ENCODE peak calls at places on chromosome 16, in four cellular contexts. One of them, this sample, is unnamed.

GRCh38 chr16:57797526-57798266 is 4.6 kb downstream of the KIFC3 start:
- DNase-seq in GM04504: no peak
- DNase-seq in stimulated activated CD4-positive, alpha-beta T cell treated with anti-CD3 and anti-CD28 coated beads, Interleukin-1b, Interleukin-23, amount 100 ng/mL, for 1 hour: no peak
- DNase-seq in GM18507: no peak
- DNase-seq in this sample: no peak

GRCh38 chr16:31713071-31713944 is 160.3 kb upstream of the ZNF267 start:
- DNase-seq in GM04504: peak
- DNase-seq in stimulated activated CD4-positive, alpha-beta T cell treated with anti-CD3 and anti-CD28 coated beads, Interleukin-1b, Interleukin-23, amount 100 ng/mL, for 1 hour: peak
- DNase-seq in GM18507: peak
- DNase-seq in this sample: peak

GRCh38 chr16:86515780-86516617 is 5.7 kb downstream of the FOXF1 start:
- DNase-seq in GM04504: no peak
- DNase-seq in stimulated activated CD4-positive, alpha-beta T cell treated with anti-CD3 and anti-CD28 coated beads, Interleukin-1b, Interleukin-23, amount 100 ng/mL, for 1 hour: no peak
- DNase-seq in GM18507: no peak
- DNase-seq in this sample: no peak

GRCh38 chr16:76370344-76370743 is 93.1 kb downstream of the CNTNAP4 start:
- DNase-seq in GM04504: no peak
- DNase-seq in stimulated activated CD4-positive, alpha-beta T cell treated with anti-CD3 and anti-CD28 coated beads, Interleukin-1b, Interleukin-23, amount 100 ng/mL, for 1 hour: no peak
- DNase-seq in GM18507: no peak
- DNase-seq in this sample: no peak

GRCh38 chr16:87918866-87919680 is 17.3 kb downstream of the CA5A start:
- DNase-seq in GM04504: peak
- DNase-seq in stimulated activated CD4-positive, alpha-beta T cell treated with anti-CD3 and anti-CD28 coated beads, Interleukin-1b, Interleukin-23, amount 100 ng/mL, for 1 hour: no peak
- DNase-seq in GM18507: no peak
- DNase-seq in this sample: no peak

GRCh38 chr16:67447508-67448076 is 16.7 kb downstream of the HSD11B2 start:
- DNase-seq in GM04504: no peak
- DNase-seq in stimulated activated CD4-positive, alpha-beta T cell treated with anti-CD3 and anti-CD28 coated beads, Interleukin-1b, Interleukin-23, amount 100 ng/mL, for 1 hour: peak
- DNase-seq in GM18507: peak
- DNase-seq in this sample: peak

GRCh38 chr16:87311387-87311786 is 5.8 kb downstream of the C16orf95 start:
- DNase-seq in GM04504: no peak
- DNase-seq in stimulated activated CD4-positive, alpha-beta T cell treated with anti-CD3 and anti-CD28 coated beads, Interleukin-1b, Interleukin-23, amount 100 ng/mL, for 1 hour: no peak
- DNase-seq in GM18507: no peak
- DNase-seq in this sample: no peak

GRCh38 chr16:30095166-30096078 is 591 bp downstream of the YPEL3 start:
- DNase-seq in GM04504: no peak
- DNase-seq in stimulated activated CD4-positive, alpha-beta T cell treated with anti-CD3 and anti-CD28 coated beads, Interleukin-1b, Interleukin-23, amount 100 ng/mL, for 1 hour: no peak
- DNase-seq in GM18507: no peak
- DNase-seq in this sample: no peak

GRCh38 chr16:85401917-85402766 is 211.0 kb upstream of the GSE1 start:
- DNase-seq in GM04504: no peak
- DNase-seq in stimulated activated CD4-positive, alpha-beta T cell treated with anti-CD3 and anti-CD28 coated beads, Interleukin-1b, Interleukin-23, amount 100 ng/mL, for 1 hour: no peak
- DNase-seq in GM18507: no peak
- DNase-seq in this sample: no peak

GRCh38 chr16:12802661-12803060 is 1.0 kb downstream of the CPPED1 start:
- DNase-seq in GM04504: no peak
- DNase-seq in stimulated activated CD4-positive, alpha-beta T cell treated with anti-CD3 and anti-CD28 coated beads, Interleukin-1b, Interleukin-23, amount 100 ng/mL, for 1 hour: no peak
- DNase-seq in GM18507: no peak
- DNase-seq in this sample: no peak

GRCh38 chr16:52405441-52405840 is 141.5 kb downstream of the TOX3 start:
- DNase-seq in GM04504: no peak
- DNase-seq in stimulated activated CD4-positive, alpha-beta T cell treated with anti-CD3 and anti-CD28 coated beads, Interleukin-1b, Interleukin-23, amount 100 ng/mL, for 1 hour: no peak
- DNase-seq in GM18507: no peak
- DNase-seq in this sample: no peak

GRCh38 chr16:30472328-30472942 is at the start of gene ITGAL:
- DNase-seq in GM04504: no peak
- DNase-seq in stimulated activated CD4-positive, alpha-beta T cell treated with anti-CD3 and anti-CD28 coated beads, Interleukin-1b, Interleukin-23, amount 100 ng/mL, for 1 hour: peak
- DNase-seq in GM18507: peak
- DNase-seq in this sample: peak

GRCh38 chr16:64455275-64455674 is 666.6 kb downstream of the CDH11 start:
- DNase-seq in GM04504: no peak
- DNase-seq in stimulated activated CD4-positive, alpha-beta T cell treated with anti-CD3 and anti-CD28 coated beads, Interleukin-1b, Interleukin-23, amount 100 ng/mL, for 1 hour: no peak
- DNase-seq in GM18507: no peak
- DNase-seq in this sample: no peak

GRCh38 chr16:12803203-12804093 is at the start of gene CPPED1:
- DNase-seq in GM04504: peak
- DNase-seq in stimulated activated CD4-positive, alpha-beta T cell treated with anti-CD3 and anti-CD28 coated beads, Interleukin-1b, Interleukin-23, amount 100 ng/mL, for 1 hour: peak
- DNase-seq in GM18507: peak
- DNase-seq in this sample: peak

GRCh38 chr16:53224932-53225533 is 170.2 kb downstream of the CHD9 start:
- DNase-seq in GM04504: peak
- DNase-seq in stimulated activated CD4-positive, alpha-beta T cell treated with anti-CD3 and anti-CD28 coated beads, Interleukin-1b, Interleukin-23, amount 100 ng/mL, for 1 hour: no peak
- DNase-seq in GM18507: no peak
- DNase-seq in this sample: no peak

GRCh38 chr16:56769674-56770073 is 39.7 kb downstream of the NUP93 start:
- DNase-seq in GM04504: no peak
- DNase-seq in stimulated activated CD4-positive, alpha-beta T cell treated with anti-CD3 and anti-CD28 coated beads, Interleukin-1b, Interleukin-23, amount 100 ng/mL, for 1 hour: no peak
- DNase-seq in GM18507: no peak
- DNase-seq in this sample: no peak

GRCh38 chr16:65453646-65454045 is 331.8 kb upstream of the CDH11 start:
- DNase-seq in GM04504: no peak
- DNase-seq in stimulated activated CD4-positive, alpha-beta T cell treated with anti-CD3 and anti-CD28 coated beads, Interleukin-1b, Interleukin-23, amount 100 ng/mL, for 1 hour: no peak
- DNase-seq in GM18507: no peak
- DNase-seq in this sample: no peak

GRCh38 chr16:30005341-30006094 is 5.3 kb downstream of the DOC2A start:
- DNase-seq in GM04504: no peak
- DNase-seq in stimulated activated CD4-positive, alpha-beta T cell treated with anti-CD3 and anti-CD28 coated beads, Interleukin-1b, Interleukin-23, amount 100 ng/mL, for 1 hour: no peak
- DNase-seq in GM18507: peak
- DNase-seq in this sample: no peak

GRCh38 chr16:15979801-15980200 is 30.4 kb downstream of the ABCC1 start:
- DNase-seq in GM04504: no peak
- DNase-seq in stimulated activated CD4-positive, alpha-beta T cell treated with anti-CD3 and anti-CD28 coated beads, Interleukin-1b, Interleukin-23, amount 100 ng/mL, for 1 hour: no peak
- DNase-seq in GM18507: no peak
- DNase-seq in this sample: no peak

GRCh38 chr16:3908951-3909437 is 28.5 kb upstream of the CREBBP start:
- DNase-seq in GM04504: no peak
- DNase-seq in stimulated activated CD4-positive, alpha-beta T cell treated with anti-CD3 and anti-CD28 coated beads, Interleukin-1b, Interleukin-23, amount 100 ng/mL, for 1 hour: no peak
- DNase-seq in GM18507: no peak
- DNase-seq in this sample: no peak

GRCh38 chr16:48361012-48361411 is 24.2 kb downstream of the SIAH1 start:
- DNase-seq in GM04504: no peak
- DNase-seq in stimulated activated CD4-positive, alpha-beta T cell treated with anti-CD3 and anti-CD28 coated beads, Interleukin-1b, Interleukin-23, amount 100 ng/mL, for 1 hour: no peak
- DNase-seq in GM18507: no peak
- DNase-seq in this sample: no peak

GRCh38 chr16:78925071-78925714 is 675.3 kb downstream of the MAF start:
- DNase-seq in GM04504: no peak
- DNase-seq in stimulated activated CD4-positive, alpha-beta T cell treated with anti-CD3 and anti-CD28 coated beads, Interleukin-1b, Interleukin-23, amount 100 ng/mL, for 1 hour: peak
- DNase-seq in GM18507: no peak
- DNase-seq in this sample: peak

GRCh38 chr16:3259097-3259496 is 2.7 kb upstream of the MEFV start:
- DNase-seq in GM04504: no peak
- DNase-seq in stimulated activated CD4-positive, alpha-beta T cell treated with anti-CD3 and anti-CD28 coated beads, Interleukin-1b, Interleukin-23, amount 100 ng/mL, for 1 hour: no peak
- DNase-seq in GM18507: no peak
- DNase-seq in this sample: no peak

This sample was measured in GM12864.